ENCODE peak calls at places on chromosomes 12 and 14, in eight cellular contexts. One of them, this sample, is unnamed.

GRCh38 chr12:120705618-120706017 is 4.6 kb upstream of the UNC119B start:
- DNase-seq in stimulated activated CD8-positive, alpha-beta memory T cell treated with anti-CD3 and anti-CD28 coated beads, Interleukin-4, amount 100 ng/mL, for 1 hour: no peak
- DNase-seq in kidney tubule cell: no peak
- DNase-seq in activated T-cell treated with anti-CD3 and anti-CD28 coated beads, Interleukin-2, amount 50 U/mL, for 1 hour: no peak
- DNase-seq in EH: no peak
- DNase-seq in HT-29: no peak
- DNase-seq in mucosa of gallbladder: no peak
- DNase-seq in Jurkat, Clone E6-1: no peak
- DNase-seq in this sample: peak; percentile 73

GRCh38 chr12:12985817-12986408 is 14.2 kb downstream of the HEBP1 start:
- DNase-seq in activated T-cell treated with anti-CD3 and anti-CD28 coated beads, Interleukin-2, amount 50 U/mL, for 1 hour: no peak
- DNase-seq in stimulated activated CD8-positive, alpha-beta memory T cell treated with anti-CD3 and anti-CD28 coated beads, Interleukin-4, amount 100 ng/mL, for 1 hour: no peak
- DNase-seq in EH: peak; percentile 27
- DNase-seq in Jurkat, Clone E6-1: no peak
- DNase-seq in mucosa of gallbladder: no peak
- DNase-seq in HT-29: peak; percentile 50
- DNase-seq in kidney tubule cell: peak; percentile 32
- DNase-seq in this sample: no peak

GRCh38 chr12:124053855-124054254 is 80.8 kb downstream of the ZNF664 start:
- DNase-seq in activated T-cell treated with anti-CD3 and anti-CD28 coated beads, Interleukin-2, amount 50 U/mL, for 1 hour: no peak
- DNase-seq in Jurkat, Clone E6-1: no peak
- DNase-seq in mucosa of gallbladder: peak; percentile 53
- DNase-seq in kidney tubule cell: peak; percentile 73
- DNase-seq in stimulated activated CD8-positive, alpha-beta memory T cell treated with anti-CD3 and anti-CD28 coated beads, Interleukin-4, amount 100 ng/mL, for 1 hour: no peak
- DNase-seq in HT-29: peak; percentile 29
- DNase-seq in EH: peak; percentile 79
- DNase-seq in this sample: no peak

GRCh38 chr12:13282861-13283260 is 86.3 kb downstream of the EMP1 start:
- DNase-seq in mucosa of gallbladder: no peak
- DNase-seq in EH: no peak
- DNase-seq in stimulated activated CD8-positive, alpha-beta memory T cell treated with anti-CD3 and anti-CD28 coated beads, Interleukin-4, amount 100 ng/mL, for 1 hour: no peak
- DNase-seq in HT-29: no peak
- DNase-seq in activated T-cell treated with anti-CD3 and anti-CD28 coated beads, Interleukin-2, amount 50 U/mL, for 1 hour: no peak
- DNase-seq in Jurkat, Clone E6-1: no peak
- DNase-seq in kidney tubule cell: no peak
- DNase-seq in this sample: no peak

GRCh38 chr12:32083489-32083888 is 23.2 kb upstream of the BICD1 start:
- DNase-seq in kidney tubule cell: peak; percentile 37
- DNase-seq in Jurkat, Clone E6-1: no peak
- DNase-seq in HT-29: no peak
- DNase-seq in mucosa of gallbladder: no peak
- DNase-seq in activated T-cell treated with anti-CD3 and anti-CD28 coated beads, Interleukin-2, amount 50 U/mL, for 1 hour: no peak
- DNase-seq in stimulated activated CD8-positive, alpha-beta memory T cell treated with anti-CD3 and anti-CD28 coated beads, Interleukin-4, amount 100 ng/mL, for 1 hour: no peak
- DNase-seq in EH: peak; percentile 89
- DNase-seq in this sample: no peak

GRCh38 chr12:65871865-65872645 is 47.8 kb downstream of the HMGA2 start:
- DNase-seq in kidney tubule cell: no peak
- DNase-seq in activated T-cell treated with anti-CD3 and anti-CD28 coated beads, Interleukin-2, amount 50 U/mL, for 1 hour: no peak
- DNase-seq in stimulated activated CD8-positive, alpha-beta memory T cell treated with anti-CD3 and anti-CD28 coated beads, Interleukin-4, amount 100 ng/mL, for 1 hour: no peak
- DNase-seq in EH: no peak
- DNase-seq in mucosa of gallbladder: no peak
- DNase-seq in HT-29: no peak
- DNase-seq in Jurkat, Clone E6-1: no peak
- DNase-seq in this sample: no peak

GRCh38 chr12:92139634-92140555 is 5.8 kb downstream of the BTG1 start:
- DNase-seq in Jurkat, Clone E6-1: no peak
- DNase-seq in mucosa of gallbladder: no peak
- DNase-seq in HT-29: peak; percentile 20
- DNase-seq in activated T-cell treated with anti-CD3 and anti-CD28 coated beads, Interleukin-2, amount 50 U/mL, for 1 hour: no peak
- DNase-seq in EH: peak; percentile 34
- DNase-seq in kidney tubule cell: peak; percentile 57
- DNase-seq in stimulated activated CD8-positive, alpha-beta memory T cell treated with anti-CD3 and anti-CD28 coated beads, Interleukin-4, amount 100 ng/mL, for 1 hour: no peak
- DNase-seq in this sample: no peak

GRCh38 chr14:29518335-29518734 is 409.3 kb downstream of the PRKD1 start:
- DNase-seq in mucosa of gallbladder: no peak
- DNase-seq in kidney tubule cell: no peak
- DNase-seq in activated T-cell treated with anti-CD3 and anti-CD28 coated beads, Interleukin-2, amount 50 U/mL, for 1 hour: no peak
- DNase-seq in HT-29: no peak
- DNase-seq in stimulated activated CD8-positive, alpha-beta memory T cell treated with anti-CD3 and anti-CD28 coated beads, Interleukin-4, amount 100 ng/mL, for 1 hour: no peak
- DNase-seq in EH: peak; percentile 28
- DNase-seq in Jurkat, Clone E6-1: no peak
- DNase-seq in this sample: no peak

GRCh38 chr12:26298785-26299621 is 103.6 kb downstream of the SSPN start:
- DNase-seq in EH: peak; percentile 90
- DNase-seq in mucosa of gallbladder: no peak
- DNase-seq in HT-29: peak; percentile 74
- DNase-seq in activated T-cell treated with anti-CD3 and anti-CD28 coated beads, Interleukin-2, amount 50 U/mL, for 1 hour: no peak
- DNase-seq in stimulated activated CD8-positive, alpha-beta memory T cell treated with anti-CD3 and anti-CD28 coated beads, Interleukin-4, amount 100 ng/mL, for 1 hour: no peak
- DNase-seq in kidney tubule cell: peak; percentile 91
- DNase-seq in Jurkat, Clone E6-1: no peak
- DNase-seq in this sample: no peak

GRCh38 chr14:105065280-105066228 is at the start of gene GPR132:
- DNase-seq in kidney tubule cell: peak; percentile 78
- DNase-seq in HT-29: no peak
- DNase-seq in stimulated activated CD8-positive, alpha-beta memory T cell treated with anti-CD3 and anti-CD28 coated beads, Interleukin-4, amount 100 ng/mL, for 1 hour: peak; percentile 70
- DNase-seq in mucosa of gallbladder: peak; percentile 66
- DNase-seq in EH: no peak
- DNase-seq in activated T-cell treated with anti-CD3 and anti-CD28 coated beads, Interleukin-2, amount 50 U/mL, for 1 hour: peak; percentile 86
- DNase-seq in Jurkat, Clone E6-1: peak; percentile 65
- DNase-seq in this sample: no peak

GRCh38 chr14:21965042-21965441 is 291.4 kb upstream of the OR4E1 start:
- DNase-seq in activated T-cell treated with anti-CD3 and anti-CD28 coated beads, Interleukin-2, amount 50 U/mL, for 1 hour: peak; percentile 28
- DNase-seq in kidney tubule cell: no peak
- DNase-seq in HT-29: no peak
- DNase-seq in mucosa of gallbladder: no peak
- DNase-seq in EH: no peak
- DNase-seq in stimulated activated CD8-positive, alpha-beta memory T cell treated with anti-CD3 and anti-CD28 coated beads, Interleukin-4, amount 100 ng/mL, for 1 hour: no peak
- DNase-seq in Jurkat, Clone E6-1: peak; percentile 88
- DNase-seq in this sample: no peak

GRCh38 chr12:89946518-89946917 is 237.9 kb upstream of the ATP2B1 start:
- DNase-seq in stimulated activated CD8-positive, alpha-beta memory T cell treated with anti-CD3 and anti-CD28 coated beads, Interleukin-4, amount 100 ng/mL, for 1 hour: no peak
- DNase-seq in mucosa of gallbladder: no peak
- DNase-seq in activated T-cell treated with anti-CD3 and anti-CD28 coated beads, Interleukin-2, amount 50 U/mL, for 1 hour: no peak
- DNase-seq in EH: no peak
- DNase-seq in kidney tubule cell: no peak
- DNase-seq in Jurkat, Clone E6-1: no peak
- DNase-seq in HT-29: peak; percentile 28
- DNase-seq in this sample: no peak

GRCh38 chr14:64628940-64629403 is 75.3 kb upstream of the PLEKHG3 start:
- DNase-seq in Jurkat, Clone E6-1: no peak
- DNase-seq in kidney tubule cell: peak; percentile 67
- DNase-seq in HT-29: no peak
- DNase-seq in activated T-cell treated with anti-CD3 and anti-CD28 coated beads, Interleukin-2, amount 50 U/mL, for 1 hour: no peak
- DNase-seq in mucosa of gallbladder: no peak
- DNase-seq in stimulated activated CD8-positive, alpha-beta memory T cell treated with anti-CD3 and anti-CD28 coated beads, Interleukin-4, amount 100 ng/mL, for 1 hour: no peak
- DNase-seq in EH: peak; percentile 99
- DNase-seq in this sample: no peak

GRCh38 chr12:109759595-109759994 is 46.0 kb downstream of the FAM222A start:
- DNase-seq in Jurkat, Clone E6-1: no peak
- DNase-seq in EH: no peak
- DNase-seq in activated T-cell treated with anti-CD3 and anti-CD28 coated beads, Interleukin-2, amount 50 U/mL, for 1 hour: peak; percentile 5
- DNase-seq in HT-29: no peak
- DNase-seq in mucosa of gallbladder: no peak
- DNase-seq in kidney tubule cell: no peak
- DNase-seq in stimulated activated CD8-positive, alpha-beta memory T cell treated with anti-CD3 and anti-CD28 coated beads, Interleukin-4, amount 100 ng/mL, for 1 hour: no peak
- DNase-seq in this sample: no peak

GRCh38 chr14:40028991-40029390 is 596.8 kb upstream of the FBXO33 start:
- DNase-seq in activated T-cell treated with anti-CD3 and anti-CD28 coated beads, Interleukin-2, amount 50 U/mL, for 1 hour: no peak
- DNase-seq in HT-29: no peak
- DNase-seq in Jurkat, Clone E6-1: no peak
- DNase-seq in kidney tubule cell: no peak
- DNase-seq in mucosa of gallbladder: no peak
- DNase-seq in EH: no peak
- DNase-seq in stimulated activated CD8-positive, alpha-beta memory T cell treated with anti-CD3 and anti-CD28 coated beads, Interleukin-4, amount 100 ng/mL, for 1 hour: no peak
- DNase-seq in this sample: no peak

GRCh38 chr12:116559330-116560080 is at the start of gene MAP1LC3B2:
- DNase-seq in HT-29: no peak
- DNase-seq in activated T-cell treated with anti-CD3 and anti-CD28 coated beads, Interleukin-2, amount 50 U/mL, for 1 hour: peak; percentile 73
- DNase-seq in mucosa of gallbladder: peak; percentile 62
- DNase-seq in EH: peak; percentile 60
- DNase-seq in stimulated activated CD8-positive, alpha-beta memory T cell treated with anti-CD3 and anti-CD28 coated beads, Interleukin-4, amount 100 ng/mL, for 1 hour: peak; percentile 44
- DNase-seq in kidney tubule cell: peak; percentile 84
- DNase-seq in Jurkat, Clone E6-1: peak; percentile 99
- DNase-seq in this sample: no peak

GRCh38 chr12:43079481-43079880 is 472.5 kb downstream of the ADAMTS20 start:
- DNase-seq in stimulated activated CD8-positive, alpha-beta memory T cell treated with anti-CD3 and anti-CD28 coated beads, Interleukin-4, amount 100 ng/mL, for 1 hour: no peak
- DNase-seq in kidney tubule cell: no peak
- DNase-seq in Jurkat, Clone E6-1: no peak
- DNase-seq in EH: no peak
- DNase-seq in HT-29: no peak
- DNase-seq in activated T-cell treated with anti-CD3 and anti-CD28 coated beads, Interleukin-2, amount 50 U/mL, for 1 hour: no peak
- DNase-seq in mucosa of gallbladder: no peak
- DNase-seq in this sample: no peak

GRCh38 chr12:31019561-31020308 is 53.9 kb upstream of the DDX11 start:
- DNase-seq in mucosa of gallbladder: no peak
- DNase-seq in stimulated activated CD8-positive, alpha-beta memory T cell treated with anti-CD3 and anti-CD28 coated beads, Interleukin-4, amount 100 ng/mL, for 1 hour: no peak
- DNase-seq in Jurkat, Clone E6-1: no peak
- DNase-seq in activated T-cell treated with anti-CD3 and anti-CD28 coated beads, Interleukin-2, amount 50 U/mL, for 1 hour: no peak
- DNase-seq in EH: no peak
- DNase-seq in kidney tubule cell: no peak
- DNase-seq in HT-29: no peak
- DNase-seq in this sample: no peak

GRCh38 chr12:109027767-109028166 is 6.9 kb upstream of the SVOP start:
- DNase-seq in kidney tubule cell: no peak
- DNase-seq in stimulated activated CD8-positive, alpha-beta memory T cell treated with anti-CD3 and anti-CD28 coated beads, Interleukin-4, amount 100 ng/mL, for 1 hour: no peak
- DNase-seq in mucosa of gallbladder: no peak
- DNase-seq in activated T-cell treated with anti-CD3 and anti-CD28 coated beads, Interleukin-2, amount 50 U/mL, for 1 hour: no peak
- DNase-seq in Jurkat, Clone E6-1: no peak
- DNase-seq in EH: peak; percentile 46
- DNase-seq in HT-29: no peak
- DNase-seq in this sample: no peak

GRCh38 chr14:72518809-72519377 is 375.0 kb downstream of the DPF3 start:
- DNase-seq in mucosa of gallbladder: no peak
- DNase-seq in EH: no peak
- DNase-seq in HT-29: no peak
- DNase-seq in Jurkat, Clone E6-1: peak; percentile 99
- DNase-seq in kidney tubule cell: no peak
- DNase-seq in activated T-cell treated with anti-CD3 and anti-CD28 coated beads, Interleukin-2, amount 50 U/mL, for 1 hour: no peak
- DNase-seq in stimulated activated CD8-positive, alpha-beta memory T cell treated with anti-CD3 and anti-CD28 coated beads, Interleukin-4, amount 100 ng/mL, for 1 hour: no peak
- DNase-seq in this sample: no peak

GRCh38 chr12:50589650-50590435 is 85.1 kb downstream of the DIP2B start:
- DNase-seq in HT-29: no peak
- DNase-seq in mucosa of gallbladder: no peak
- DNase-seq in Jurkat, Clone E6-1: peak; percentile 72
- DNase-seq in kidney tubule cell: peak; percentile 53
- DNase-seq in EH: peak; percentile 96
- DNase-seq in stimulated activated CD8-positive, alpha-beta memory T cell treated with anti-CD3 and anti-CD28 coated beads, Interleukin-4, amount 100 ng/mL, for 1 hour: no peak
- DNase-seq in activated T-cell treated with anti-CD3 and anti-CD28 coated beads, Interleukin-2, amount 50 U/mL, for 1 hour: no peak
- DNase-seq in this sample: no peak

GRCh38 chr12:121087467-121088207 is 45.0 kb upstream of the P2RX7 start:
- DNase-seq in kidney tubule cell: no peak
- DNase-seq in activated T-cell treated with anti-CD3 and anti-CD28 coated beads, Interleukin-2, amount 50 U/mL, for 1 hour: no peak
- DNase-seq in EH: peak; percentile 19
- DNase-seq in mucosa of gallbladder: no peak
- DNase-seq in HT-29: no peak
- DNase-seq in stimulated activated CD8-positive, alpha-beta memory T cell treated with anti-CD3 and anti-CD28 coated beads, Interleukin-4, amount 100 ng/mL, for 1 hour: no peak
- DNase-seq in Jurkat, Clone E6-1: peak; percentile 24
- DNase-seq in this sample: no peak

GRCh38 chr14:102774391-102775153 is 2.7 kb upstream of the TRAF3 start:
- DNase-seq in mucosa of gallbladder: peak; percentile 58
- DNase-seq in activated T-cell treated with anti-CD3 and anti-CD28 coated beads, Interleukin-2, amount 50 U/mL, for 1 hour: peak; percentile 68
- DNase-seq in Jurkat, Clone E6-1: peak; percentile 70
- DNase-seq in EH: peak; percentile 80
- DNase-seq in stimulated activated CD8-positive, alpha-beta memory T cell treated with anti-CD3 and anti-CD28 coated beads, Interleukin-4, amount 100 ng/mL, for 1 hour: no peak
- DNase-seq in kidney tubule cell: peak; percentile 89
- DNase-seq in HT-29: peak; percentile 75
- DNase-seq in this sample: no peak

GRCh38 chr12:74337951-74338350 is 199.7 kb upstream of the ATXN7L3B start:
- DNase-seq in mucosa of gallbladder: no peak
- DNase-seq in Jurkat, Clone E6-1: no peak
- DNase-seq in EH: peak; percentile 52
- DNase-seq in stimulated activated CD8-positive, alpha-beta memory T cell treated with anti-CD3 and anti-CD28 coated beads, Interleukin-4, amount 100 ng/mL, for 1 hour: no peak
- DNase-seq in HT-29: peak; percentile 41
- DNase-seq in activated T-cell treated with anti-CD3 and anti-CD28 coated beads, Interleukin-2, amount 50 U/mL, for 1 hour: no peak
- DNase-seq in kidney tubule cell: peak; percentile 72
- DNase-seq in this sample: no peak

GRCh38 chr12:94178054-94178453 is 29.7 kb downstream of the PLXNC1 start:
- DNase-seq in HT-29: no peak
- DNase-seq in kidney tubule cell: no peak
- DNase-seq in Jurkat, Clone E6-1: no peak
- DNase-seq in EH: no peak
- DNase-seq in mucosa of gallbladder: no peak
- DNase-seq in stimulated activated CD8-positive, alpha-beta memory T cell treated with anti-CD3 and anti-CD28 coated beads, Interleukin-4, amount 100 ng/mL, for 1 hour: no peak
- DNase-seq in activated T-cell treated with anti-CD3 and anti-CD28 coated beads, Interleukin-2, amount 50 U/mL, for 1 hour: no peak
- DNase-seq in this sample: no peak

GRCh38 chr12:131799828-131800593 is 28.2 kb upstream of the MMP17 start:
- DNase-seq in mucosa of gallbladder: no peak
- DNase-seq in Jurkat, Clone E6-1: no peak
- DNase-seq in HT-29: no peak
- DNase-seq in activated T-cell treated with anti-CD3 and anti-CD28 coated beads, Interleukin-2, amount 50 U/mL, for 1 hour: no peak
- DNase-seq in EH: no peak
- DNase-seq in kidney tubule cell: no peak
- DNase-seq in stimulated activated CD8-positive, alpha-beta memory T cell treated with anti-CD3 and anti-CD28 coated beads, Interleukin-4, amount 100 ng/mL, for 1 hour: no peak
- DNase-seq in this sample: no peak

GRCh38 chr12:27221625-27222387 is 22.3 kb upstream of the STK38L start:
- DNase-seq in mucosa of gallbladder: no peak
- DNase-seq in activated T-cell treated with anti-CD3 and anti-CD28 coated beads, Interleukin-2, amount 50 U/mL, for 1 hour: no peak
- DNase-seq in kidney tubule cell: no peak
- DNase-seq in HT-29: no peak
- DNase-seq in Jurkat, Clone E6-1: no peak
- DNase-seq in stimulated activated CD8-positive, alpha-beta memory T cell treated with anti-CD3 and anti-CD28 coated beads, Interleukin-4, amount 100 ng/mL, for 1 hour: no peak
- DNase-seq in EH: no peak
- DNase-seq in this sample: no peak

GRCh38 chr12:59164991-59165718 is 244.9 kb upstream of the LRIG3 start:
- DNase-seq in EH: peak; percentile 66
- DNase-seq in kidney tubule cell: peak; percentile 45
- DNase-seq in Jurkat, Clone E6-1: peak; percentile 20
- DNase-seq in mucosa of gallbladder: no peak
- DNase-seq in activated T-cell treated with anti-CD3 and anti-CD28 coated beads, Interleukin-2, amount 50 U/mL, for 1 hour: no peak
- DNase-seq in stimulated activated CD8-positive, alpha-beta memory T cell treated with anti-CD3 and anti-CD28 coated beads, Interleukin-4, amount 100 ng/mL, for 1 hour: no peak
- DNase-seq in HT-29: peak; percentile 64
- DNase-seq in this sample: no peak